ENCODE peak calls at places on chromosomes 5 and 9, in seven cellular contexts. N, K, Y, H, M, O and Z are unnamed samples.

GRCh38 chr9:135037521-135038250 is 49.8 kb upstream of the OLFM1 start:
- DNase-seq in N (peak), K (peak), Y (no peak), H (no peak), M (no peak), O (no peak), Z (no peak)

GRCh38 chr5:160118349-160119141 is 705 bp downstream of the PWWP2A start:
- DNase-seq in N (peak), K (peak), Y (peak), H (peak), M (no peak), O (peak), Z (no peak)

GRCh38 chr5:117143381-117143780 is 568.8 kb upstream of the SEMA6A start:
- DNase-seq in N (no peak), K (no peak), Y (no peak), H (no peak), M (no peak), O (no peak), Z (no peak)

GRCh38 chr9:85173967-85174366 is 504.4 kb downstream of the NTRK2 start:
- DNase-seq in N (no peak), K (no peak), Y (no peak), H (no peak), M (no peak), O (no peak), Z (no peak)

GRCh38 chr5:53211799-53212198 is 102.2 kb upstream of the MOCS2 start:
- DNase-seq in N (peak), K (no peak), Y (no peak), H (no peak), M (peak), O (peak), Z (peak)

GRCh38 chr5:67293177-67293576 is 96.6 kb upstream of the CD180 start:
- DNase-seq in N (no peak), K (no peak), Y (no peak), H (no peak), M (no peak), O (no peak), Z (no peak)

GRCh38 chr9:21836437-21837161 is 34.2 kb downstream of the MTAP start:
- DNase-seq in N (peak), K (no peak), Y (no peak), H (peak), M (peak), O (peak), Z (peak)

GRCh38 chr5:82355921-82356454 is 77.8 kb upstream of the RPS23 start:
- DNase-seq in N (no peak), K (no peak), Y (no peak), H (no peak), M (no peak), O (peak), Z (no peak)

GRCh38 chr9:122821278-122821952 is 7.0 kb downstream of the PDCL start:
- DNase-seq in N (no peak), K (no peak), Y (peak), H (no peak), M (no peak), O (peak), Z (no peak)

GRCh38 chr9:16824545-16825041 is 45.9 kb downstream of the BNC2 start:
- DNase-seq in N (no peak), K (no peak), Y (no peak), H (peak), M (peak), O (peak), Z (peak)

GRCh38 chr5:16616536-16617271 is at the start of gene RETREG1:
- DNase-seq in N (peak), K (peak), Y (peak), H (peak), M (peak), O (no peak), Z (no peak)

GRCh38 chr9:15543033-15543791 is 9.6 kb upstream of the CCDC171 start:
- DNase-seq in N (no peak), K (no peak), Y (no peak), H (no peak), M (no peak), O (peak), Z (no peak)

GRCh38 chr5:102678267-102679058 is 76.6 kb upstream of the PAM start:
- DNase-seq in N (peak), K (no peak), Y (no peak), H (no peak), M (peak), O (peak), Z (no peak)

GRCh38 chr5:76365558-76365957 is 37.5 kb upstream of the IQGAP2 start:
- DNase-seq in N (no peak), K (no peak), Y (no peak), H (no peak), M (no peak), O (no peak), Z (no peak)

DNA sequence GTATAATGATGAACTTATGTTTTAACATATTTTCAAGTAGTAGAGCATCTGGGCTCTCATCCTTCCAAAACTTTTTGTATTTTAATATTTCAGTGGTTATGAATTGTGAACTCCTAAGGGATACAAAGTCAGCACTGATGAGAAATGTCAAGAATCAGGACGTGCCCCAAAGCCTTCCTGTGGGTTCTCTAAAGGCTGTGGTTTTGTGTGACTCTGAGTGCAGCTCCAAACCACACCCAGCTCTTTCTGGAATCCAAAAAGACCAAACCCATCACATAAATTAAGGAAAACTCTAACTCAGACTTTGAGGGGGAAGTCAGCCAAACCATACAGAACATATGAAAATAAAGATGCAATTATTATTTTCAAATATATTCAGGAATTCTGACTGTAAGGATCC is 40.8 kb upstream of the SMU1 start:
- DNase-seq in N (peak), K (no peak), Y (no peak), H (no peak), M (peak), O (no peak), Z (peak)
- TF ChIP-seq CTCF in N (no peak), K (no peak), Y (no peak), H (no peak), M (no peak), O (no peak), Z (no peak)

DNA sequence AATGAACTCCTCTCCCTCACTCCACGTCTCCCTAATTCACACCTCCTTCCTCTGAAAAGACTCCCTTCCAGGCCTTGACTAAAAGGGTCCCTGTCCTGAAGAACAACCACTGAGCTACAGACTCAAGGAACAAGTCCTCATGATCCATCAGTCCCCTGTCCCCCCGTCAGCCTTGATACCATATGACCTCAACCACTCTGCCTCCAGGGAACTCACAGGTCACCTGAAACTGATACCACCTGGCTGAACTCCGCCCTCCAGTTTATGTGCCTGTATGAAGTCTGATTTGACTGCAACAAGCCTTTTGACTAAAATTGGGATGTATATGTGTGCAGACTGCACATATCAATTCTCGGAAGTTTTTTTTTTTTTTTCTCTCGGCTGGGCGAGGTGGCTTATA is 88.7 kb downstream of the UGCG start:
- DNase-seq in N (no peak), K (no peak), Y (no peak), H (no peak), M (no peak), O (no peak), Z (no peak)
- H3K4me3 ChIP-seq in N (no peak), K (no peak), Y (no peak), H (no peak), M (no peak), O (no peak), Z (no peak)

DNA sequence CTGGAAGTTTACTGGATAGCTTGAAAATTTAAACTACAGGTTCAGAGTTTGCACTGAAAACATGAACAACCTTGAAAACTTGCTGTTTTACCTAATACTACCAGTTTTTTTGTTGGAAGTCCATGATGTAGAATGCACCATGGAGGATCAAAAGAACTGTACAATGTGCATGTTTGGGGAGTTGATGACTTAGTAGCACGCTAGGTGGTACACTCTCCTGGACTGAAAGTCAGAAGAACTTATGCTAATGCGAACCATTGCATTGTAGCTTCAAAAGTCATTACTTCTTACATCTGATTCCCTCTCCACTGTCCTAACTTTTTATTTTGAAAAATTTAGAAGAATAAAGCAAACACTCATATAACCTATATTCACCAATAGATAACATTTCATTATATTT is 211.0 kb downstream of the OSTF1 start:
- DNase-seq in N (no peak), K (no peak), Y (no peak), H (no peak), M (no peak), O (no peak), Z (no peak)
- TF ChIP-seq CTCF in N (no peak), K (no peak), Y (no peak), H (no peak), M (no peak), O (no peak), Z (no peak)

GRCh38 chr5:859391-859790 is 8.6 kb upstream of the ZDHHC11 start:
- DNase-seq in N (peak), K (no peak), Y (no peak), H (no peak), M (no peak), O (peak), Z (no peak)
- H3K4me3 ChIP-seq in N (no peak), K (no peak), Y (no peak), H (no peak), M (no peak), O (no peak), Z (no peak)

GRCh38 chr9:104386425-104387069 is 117.5 kb upstream of the OR13F1 start:
- DNase-seq in N (peak), K (no peak), Y (no peak), H (no peak), M (peak), O (peak), Z (no peak)
- TF ChIP-seq CTCF in N (peak), K (no peak), Y (peak), H (peak), M (peak), O (peak), Z (peak)

GRCh38 chr5:81140942-81141341 is 92.2 kb upstream of the CKMT2 start:
- DNase-seq in N (no peak), K (no peak), Y (peak), H (no peak), M (peak), O (peak), Z (peak)
- H3K4me3 ChIP-seq in N (no peak), K (no peak), Y (no peak), H (no peak), M (no peak), O (no peak), Z (no peak)

DNA sequence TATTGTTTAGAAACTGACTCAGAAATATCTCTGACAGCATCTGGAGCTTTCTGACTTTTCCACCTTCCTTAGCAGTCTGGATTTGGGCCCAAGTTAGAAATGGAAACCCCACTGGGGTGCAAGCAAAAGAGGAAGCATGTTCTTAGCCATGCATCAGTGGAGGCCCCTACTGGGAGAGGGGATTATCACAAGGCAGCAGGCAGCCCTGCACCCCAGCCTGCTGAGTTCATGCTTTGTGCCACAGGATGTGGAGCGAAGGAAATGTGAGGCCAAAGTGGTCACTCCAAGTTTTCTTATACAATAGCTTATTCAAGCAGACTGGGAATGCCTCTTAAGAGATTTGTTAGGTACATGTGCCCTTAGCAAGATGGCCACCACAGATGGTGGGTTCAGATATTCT is 146.4 kb upstream of the TLX3 start:
- DNase-seq in N (peak), K (no peak), Y (no peak), H (no peak), M (peak), O (peak), Z (no peak)
- TF ChIP-seq CTCF in N (peak), K (no peak), Y (no peak), H (no peak), M (peak), O (peak), Z (peak)

GRCh38 chr5:170860415-170860814 is 1.4 kb upstream of the RANBP17 start:
- DNase-seq in N (peak), K (no peak), Y (no peak), H (no peak), M (no peak), O (no peak), Z (no peak)

GRCh38 chr5:170863646-170864045 is 1.8 kb downstream of the RANBP17 start:
- DNase-seq in N (peak), K (no peak), Y (no peak), H (no peak), M (peak), O (peak), Z (peak)

GRCh38 chr5:170860818-170861217 is 1.0 kb upstream of the RANBP17 start:
- DNase-seq in N (peak), K (no peak), Y (no peak), H (no peak), M (peak), O (no peak), Z (no peak)

GRCh38 chr5:170861295-170861854 is 443 bp upstream of the RANBP17 start:
- DNase-seq in N (peak), K (no peak), Y (no peak), H (no peak), M (no peak), O (no peak), Z (no peak)

GRCh38 chr5:170861855-170862766 is at the start of gene RANBP17:
- DNase-seq in N (peak), K (no peak), Y (no peak), H (peak), M (peak), O (peak), Z (no peak)
- H3K4me3 ChIP-seq in N (peak), K (no peak), Y (peak), H (peak), M (peak), O (peak), Z (peak)

GRCh38 chr5:133421394-133421793 is 190.9 kb downstream of the FSTL4 start:
- DNase-seq in N (no peak), K (no peak), Y (no peak), H (no peak), M (no peak), O (peak), Z (no peak)

GRCh38 chr5:133423618-133424282 is 188.6 kb downstream of the FSTL4 start:
- DNase-seq in N (peak), K (peak), Y (no peak), H (peak), M (peak), O (peak), Z (no peak)

GRCh38 chr5:133420440-133421301 is 191.7 kb downstream of the FSTL4 start:
- DNase-seq in N (no peak), K (no peak), Y (no peak), H (no peak), M (no peak), O (no peak), Z (no peak)

GRCh38 chr5:133423031-133423617 is 189.2 kb downstream of the FSTL4 start:
- DNase-seq in N (no peak), K (no peak), Y (no peak), H (no peak), M (no peak), O (no peak), Z (no peak)

DNA sequence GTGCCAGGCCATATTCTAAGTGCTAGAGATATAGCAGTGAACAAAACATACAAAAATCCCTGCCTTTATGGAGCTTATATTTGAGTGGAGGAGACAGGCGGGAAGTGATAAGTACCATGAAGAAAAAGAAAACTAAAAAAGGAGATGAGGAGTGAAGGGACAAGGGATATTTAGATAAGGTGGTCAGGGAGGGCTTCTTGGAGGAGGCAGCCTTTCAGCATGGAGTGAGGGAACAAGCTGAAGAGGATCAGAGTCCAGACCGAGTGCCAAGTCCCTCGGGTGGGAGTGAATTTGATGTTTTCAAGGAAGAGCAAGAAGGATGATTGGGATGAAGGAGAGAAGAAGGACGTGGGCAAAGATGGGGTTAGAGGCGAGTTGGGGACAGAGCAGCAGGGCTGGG is 190.5 kb downstream of the FSTL4 start:
- DNase-seq in N (no peak), K (no peak), Y (no peak), H (no peak), M (no peak), O (no peak), Z (no peak)
- TF ChIP-seq CTCF in N (no peak), K (no peak), Y (no peak), H (no peak), M (no peak), O (no peak), Z (no peak)

GRCh38 chr5:42951847-42952411 is 88.2 kb downstream of the ANXA2R start:
- DNase-seq in N (peak), K (peak), Y (no peak), H (peak), M (peak), O (peak), Z (no peak)
- H3K4me3 ChIP-seq in N (peak), K (peak), Y (peak), H (peak), M (peak), O (peak), Z (peak)